ENCODE peak calls at places on chromosome 10, in nine cellular contexts. B is aorta; Q is CD8-positive, alpha-beta memory T cell; T is IMR-90; E is SK-N-MC; X is SK-N-SH; F is heart right ventricle; H is upper lobe of right lung; J is neural progenitor cell. D is an unnamed sample.

GRCh38 chr10:108204528-108205313 is 1040.2 kb upstream of the SORCS1 start:
- DNase-seq in E (peak), T (no peak), X (peak), B (no peak), Q (no peak), H (no peak), J (peak), F (no peak), D (no peak)

GRCh38 chr10:66167816-66168215 is 758.0 kb upstream of the LRRTM3 start:
- DNase-seq in T (no peak), B (no peak), F (no peak), X (no peak), J (no peak), H (no peak), Q (no peak), E (no peak), D (no peak)

GRCh38 chr10:37754538-37755323 is 102.7 kb downstream of the ZNF248 start:
- DNase-seq in F (peak), Q (no peak), E (no peak), T (no peak), B (no peak), J (peak), X (peak), H (no peak), D (no peak)

GRCh38 chr10:102814456-102814871 is 22.7 kb downstream of the CYP17A1 start:
- DNase-seq in X (no peak), F (peak), T (peak), Q (no peak), E (no peak), J (no peak), H (no peak), B (peak), D (no peak)

GRCh38 chr10:133257489-133258065 is 19.1 kb downstream of the ADAM8 start:
- DNase-seq in J (peak), X (peak), H (peak), E (peak), Q (no peak), T (no peak), F (peak), B (peak), D (no peak)

GRCh38 chr10:75542902-75543301 is 111.5 kb downstream of the LRMDA start:
- DNase-seq in J (peak), B (peak), F (no peak), Q (no peak), X (peak), H (no peak), E (no peak), T (no peak), D (no peak)

GRCh38 chr10:59872892-59873463 is 33.4 kb downstream of the CCDC6 start:
- DNase-seq in Q (no peak), X (no peak), T (peak), H (no peak), F (peak), J (no peak), B (no peak), E (no peak), D (no peak)

GRCh38 chr10:94042814-94043175 is 49.1 kb downstream of the PLCE1 start:
- DNase-seq in Q (no peak), H (no peak), B (no peak), J (no peak), T (no peak), E (no peak), X (no peak), F (no peak), D (no peak)

GRCh38 chr10:34102917-34103506 is 712.1 kb downstream of the PARD3 start:
- DNase-seq in J (no peak), F (no peak), Q (no peak), B (no peak), X (peak), T (peak), H (no peak), E (no peak), D (no peak)

GRCh38 chr10:69750011-69750373 is 51.7 kb upstream of the COL13A1 start:
- DNase-seq in E (no peak), Q (no peak), T (no peak), J (no peak), F (no peak), H (no peak), X (no peak), B (no peak), D (no peak)
- H3K27ac ChIP-seq in E (no peak), Q (no peak), T (no peak), J (no peak), F (no peak), H (no peak), X (no peak), B (no peak), D (no peak)

GRCh38 chr10:43843331-43844101 is 194.8 kb upstream of the ZNF32 start:
- DNase-seq in H (no peak), X (no peak), B (no peak), Q (no peak), T (peak), E (no peak), F (no peak), J (no peak), D (no peak)
- H3K27ac ChIP-seq in H (no peak), X (peak), B (peak), Q (no peak), T (peak), E (no peak), F (no peak), J (no peak), D (no peak)

GRCh38 chr10:68106656-68107055 is 2.6 kb upstream of the MYPN start:
- DNase-seq in J (no peak), X (no peak), Q (no peak), T (peak), B (no peak), H (no peak), E (peak), F (no peak), D (no peak)
- H3K27ac ChIP-seq in J (no peak), X (peak), Q (no peak), T (peak), B (no peak), H (no peak), E (peak), F (no peak), D (no peak)

GRCh38 chr10:63286340-63286739 is 153.2 kb downstream of the NRBF2 start:
- DNase-seq in H (no peak), E (no peak), F (no peak), X (no peak), B (no peak), J (no peak), Q (no peak), T (peak), D (no peak)
- H3K27ac ChIP-seq in H (no peak), E (no peak), F (no peak), X (no peak), B (no peak), J (no peak), Q (no peak), T (no peak), D (no peak)

DNA sequence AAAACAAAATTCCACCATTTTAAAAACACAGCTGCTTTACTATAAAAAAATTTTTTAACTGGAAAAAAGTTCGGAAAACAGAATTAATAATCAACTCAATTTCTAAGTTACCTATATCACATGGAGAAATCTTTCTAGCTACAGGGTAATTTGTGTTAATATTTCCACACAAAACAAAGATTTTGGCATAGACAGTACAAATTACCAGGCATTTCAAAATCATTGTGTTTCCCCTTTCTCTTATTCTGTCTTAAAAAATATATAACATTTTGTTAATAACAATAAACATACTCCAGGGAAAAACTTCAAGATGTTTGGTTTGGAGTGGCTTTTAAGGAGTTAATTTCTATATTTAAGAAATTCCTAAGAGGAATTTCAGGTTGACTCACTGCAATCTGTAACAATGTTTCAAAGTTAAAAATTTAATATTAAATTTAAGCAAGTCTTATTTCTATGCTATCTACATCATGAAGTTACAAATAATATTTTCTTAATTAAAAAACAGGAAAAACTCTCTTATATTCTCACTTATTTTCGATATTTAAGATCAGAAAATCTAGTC is 132.6 kb downstream of the NRBF2 start:
- DNase-seq in B (no peak), F (no peak), T (no peak), J (no peak), E (no peak), H (no peak), Q (no peak), X (no peak), D (no peak)
- H3K27ac ChIP-seq in B (no peak), F (peak), T (peak), J (peak), E (peak), H (peak), Q (peak), X (peak), D (peak)

DNA sequence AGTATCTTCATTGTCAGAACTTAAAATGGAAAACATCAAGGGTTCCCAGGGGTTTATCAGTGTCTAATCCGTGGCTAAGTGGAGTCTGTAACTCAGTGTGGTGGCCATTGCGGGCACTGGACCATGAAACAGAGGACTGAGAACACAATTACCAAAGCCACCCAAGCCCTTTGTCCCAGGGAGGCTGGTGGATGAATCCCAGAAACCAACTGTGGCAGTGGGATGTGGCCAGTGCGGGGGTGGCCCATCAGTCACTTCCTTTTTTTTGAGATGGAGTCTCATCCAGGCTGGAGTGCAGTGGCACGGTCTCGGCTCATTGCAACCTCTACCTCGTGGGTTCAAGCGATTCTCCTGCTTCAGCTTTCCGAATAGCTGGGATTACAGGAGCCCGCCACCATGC is 61.8 kb downstream of the TACC2 start:
- DNase-seq in B (no peak), Q (no peak), F (no peak), H (no peak), T (no peak), X (no peak), E (no peak), J (no peak), D (no peak)
- H3K27ac ChIP-seq in B (peak), Q (no peak), F (no peak), H (peak), T (no peak), X (no peak), E (no peak), J (no peak), D (no peak)

GRCh38 chr10:29648983-29649268 is 14.2 kb upstream of the SVIL start:
- DNase-seq in H (no peak), J (no peak), E (no peak), X (no peak), Q (no peak), F (no peak), B (no peak), T (peak), D (no peak)

GRCh38 chr10:29646960-29647431 is 12.2 kb upstream of the SVIL start:
- DNase-seq in Q (no peak), H (no peak), B (no peak), X (no peak), E (no peak), T (peak), F (no peak), J (no peak), D (no peak)

GRCh38 chr10:29649561-29650551 is 15.1 kb upstream of the SVIL start:
- DNase-seq in H (no peak), X (no peak), J (no peak), B (no peak), Q (no peak), E (no peak), F (no peak), T (peak), D (no peak)

GRCh38 chr10:29647483-29647882 is 12.7 kb upstream of the SVIL start:
- DNase-seq in J (no peak), Q (no peak), X (no peak), T (no peak), F (no peak), H (no peak), E (no peak), B (no peak), D (no peak)

DNA sequence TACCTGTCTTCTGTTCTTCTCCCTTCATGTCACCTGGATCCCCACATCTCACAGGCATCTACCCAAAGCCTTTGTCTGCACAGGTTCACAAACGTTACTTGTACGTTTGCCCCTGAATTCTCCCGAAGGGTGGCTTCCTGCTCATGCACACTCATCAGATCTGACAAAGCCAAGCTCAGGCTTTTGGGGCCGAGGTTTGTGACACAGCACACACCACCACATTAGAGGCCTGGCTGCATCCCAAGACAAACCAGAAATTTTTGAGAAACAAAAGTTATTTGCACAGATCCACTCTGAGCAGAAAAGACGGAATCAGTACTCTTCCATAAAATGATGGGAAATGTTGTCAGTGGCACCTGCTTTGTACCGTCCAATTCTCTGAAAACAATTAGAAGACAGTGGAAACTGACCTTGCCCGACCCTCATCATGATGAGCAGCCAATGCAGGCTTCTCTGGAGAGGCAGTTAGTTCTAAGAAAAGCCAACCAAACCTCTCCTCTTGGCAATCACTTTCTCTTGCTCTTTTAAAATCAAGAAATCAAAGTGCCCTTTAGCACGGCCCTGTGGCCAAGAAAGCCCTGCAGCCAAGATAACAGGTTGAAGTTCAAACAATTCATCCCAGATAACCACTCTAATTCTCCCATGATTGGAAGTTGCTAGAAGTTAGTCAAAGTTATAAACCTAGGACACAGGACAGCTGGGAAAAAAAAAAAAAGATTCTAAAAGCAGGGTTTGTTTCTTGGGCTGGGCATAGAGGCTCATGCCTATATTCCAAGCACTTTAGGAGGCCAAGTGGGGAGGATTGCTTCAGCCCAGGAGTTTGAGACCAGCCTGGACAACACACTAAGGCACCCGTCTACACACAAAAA is 13.6 kb upstream of the SVIL start:
- DNase-seq in B (no peak), Q (no peak), H (no peak), T (peak), X (no peak), J (no peak), E (no peak), F (no peak), D (no peak)
- H3K27ac ChIP-seq in B (peak), Q (no peak), H (no peak), T (no peak), X (peak), J (no peak), E (no peak), F (no peak), D (no peak)

GRCh38 chr10:26969145-26969926 is 108.6 kb upstream of the ABI1 start:
- DNase-seq in T (no peak), F (no peak), J (no peak), Q (no peak), H (no peak), X (no peak), B (no peak), E (no peak), D (no peak)

DNA sequence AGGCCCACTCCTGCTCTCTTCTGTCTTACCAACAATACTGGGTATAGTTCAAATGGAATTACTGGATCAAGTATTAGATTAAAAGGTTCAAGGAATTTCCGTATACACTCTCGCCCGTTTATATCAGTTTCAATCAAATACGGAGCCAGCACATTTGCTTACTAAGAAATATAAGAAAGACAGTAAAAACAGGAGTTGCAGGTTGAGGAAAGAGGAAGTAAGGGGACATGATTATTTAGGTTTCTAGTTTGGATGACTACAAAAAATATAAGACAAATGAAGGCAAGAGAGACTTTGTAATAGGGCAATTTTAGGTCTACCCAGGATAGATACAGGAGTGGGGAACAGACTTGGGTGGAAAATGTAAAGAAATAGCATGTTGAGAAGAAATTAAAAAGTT is 109.9 kb upstream of the ABI1 start:
- DNase-seq in Q (no peak), B (no peak), X (no peak), J (no peak), E (no peak), H (no peak), T (no peak), F (no peak), D (peak)
- H3K27ac ChIP-seq in Q (no peak), B (no peak), X (no peak), J (no peak), E (no peak), H (no peak), T (no peak), F (no peak), D (no peak)

GRCh38 chr10:30997536-30998252 is 34.0 kb downstream of the ZNF438 start:
- DNase-seq in E (no peak), H (no peak), T (no peak), Q (no peak), F (no peak), J (no peak), X (no peak), B (no peak), D (no peak)

GRCh38 chr10:31001740-31002139 is 29.9 kb downstream of the ZNF438 start:
- DNase-seq in J (no peak), B (no peak), Q (no peak), H (no peak), X (no peak), F (no peak), T (no peak), E (no peak), D (no peak)

GRCh38 chr10:31000071-31000787 is 31.4 kb downstream of the ZNF438 start:
- DNase-seq in F (no peak), T (no peak), B (no peak), E (no peak), X (no peak), Q (no peak), H (no peak), J (no peak), D (no peak)

GRCh38 chr10:30999084-30999712 is 32.5 kb downstream of the ZNF438 start:
- DNase-seq in X (no peak), T (peak), J (no peak), B (no peak), E (no peak), H (no peak), F (peak), Q (no peak), D (no peak)

GRCh38 chr10:31000867-31001266 is 30.8 kb downstream of the ZNF438 start:
- DNase-seq in Q (no peak), J (no peak), E (no peak), H (no peak), B (no peak), F (no peak), T (no peak), X (no peak), D (no peak)
- H3K27ac ChIP-seq in Q (no peak), J (no peak), E (no peak), H (no peak), B (no peak), F (no peak), T (no peak), X (no peak), D (no peak)

GRCh38 chr10:5465976-5466450 is 33.4 kb downstream of the CALML5 start:
- DNase-seq in H (peak), Q (no peak), F (no peak), B (no peak), J (no peak), X (no peak), E (no peak), T (no peak), D (no peak)
- H3K27ac ChIP-seq in H (peak), Q (no peak), F (no peak), B (peak), J (no peak), X (no peak), E (no peak), T (peak), D (no peak)

D was measured in CD4-positive, CD25-positive, alpha-beta regulatory T cell.